ENCODE peak calls at places on chromosomes 5 and 9, in four cellular contexts. One of them, this sample, is unnamed.

GRCh38 chr5:115859378-115859777 is 17.6 kb downstream of the AP3S1 start:
- DNase-seq in esophagus squamous epithelium: no peak
- DNase-seq in SK-N-SH: no peak
- DNase-seq in mammary epithelial cell: no peak
- DNase-seq in this sample: no peak

GRCh38 chr9:29866556-29866955 is 2293.3 kb upstream of the C9orf72 start:
- DNase-seq in esophagus squamous epithelium: no peak
- DNase-seq in SK-N-SH: no peak
- DNase-seq in mammary epithelial cell: no peak
- DNase-seq in this sample: no peak

GRCh38 chr5:170159101-170159698 is 53.5 kb downstream of the FOXI1 start:
- DNase-seq in esophagus squamous epithelium: no peak
- DNase-seq in SK-N-SH: no peak
- DNase-seq in mammary epithelial cell: peak; percentile 46
- DNase-seq in this sample: no peak

GRCh38 chr5:158599132-158599531 is 500.6 kb downstream of the EBF1 start:
- DNase-seq in esophagus squamous epithelium: no peak
- DNase-seq in SK-N-SH: no peak
- DNase-seq in mammary epithelial cell: no peak
- DNase-seq in this sample: no peak

GRCh38 chr5:5062903-5063302 is 77.2 kb upstream of the ADAMTS16 start:
- DNase-seq in esophagus squamous epithelium: no peak
- DNase-seq in SK-N-SH: no peak
- DNase-seq in mammary epithelial cell: no peak
- DNase-seq in this sample: no peak

GRCh38 chr5:125891326-125891725 is 531.9 kb upstream of the GRAMD2B start:
- DNase-seq in esophagus squamous epithelium: no peak
- DNase-seq in SK-N-SH: no peak
- DNase-seq in mammary epithelial cell: peak; percentile 57
- DNase-seq in this sample: no peak

GRCh38 chr5:91384671-91385430 is 1.7 kb upstream of the ARRDC3 start:
- DNase-seq in esophagus squamous epithelium: no peak
- DNase-seq in SK-N-SH: peak; percentile 73
- DNase-seq in mammary epithelial cell: peak; percentile 81
- DNase-seq in this sample: no peak

GRCh38 chr5:105688227-105688807 is 1982.4 kb downstream of the EFNA5 start:
- DNase-seq in esophagus squamous epithelium: no peak
- DNase-seq in SK-N-SH: peak; percentile 0
- DNase-seq in mammary epithelial cell: no peak
- DNase-seq in this sample: no peak

GRCh38 chr5:96431376-96432244 is 1.4 kb downstream of the PCSK1 start:
- DNase-seq in esophagus squamous epithelium: no peak
- DNase-seq in SK-N-SH: no peak
- DNase-seq in mammary epithelial cell: peak; percentile 32
- DNase-seq in this sample: no peak

GRCh38 chr9:123775885-123776284 is 154.0 kb downstream of the DENND1A start:
- DNase-seq in esophagus squamous epithelium: no peak
- DNase-seq in SK-N-SH: no peak
- DNase-seq in mammary epithelial cell: no peak
- DNase-seq in this sample: no peak

GRCh38 chr5:170388818-170389217 is 349 bp downstream of the KCNMB1 start:
- DNase-seq in esophagus squamous epithelium: no peak
- DNase-seq in SK-N-SH: no peak
- DNase-seq in mammary epithelial cell: no peak
- DNase-seq in this sample: peak; percentile 71

GRCh38 chr5:125476888-125477585 is 730.6 kb upstream of the ZNF608 start:
- DNase-seq in esophagus squamous epithelium: no peak
- DNase-seq in SK-N-SH: no peak
- DNase-seq in mammary epithelial cell: no peak
- DNase-seq in this sample: no peak

GRCh38 chr5:72508241-72509170 is 1.3 kb upstream of the ZNF366 start:
- DNase-seq in esophagus squamous epithelium: no peak
- DNase-seq in SK-N-SH: no peak
- DNase-seq in mammary epithelial cell: no peak
- DNase-seq in this sample: no peak

GRCh38 chr9:16868706-16869105 is 1.8 kb downstream of the BNC2 start:
- DNase-seq in esophagus squamous epithelium: no peak
- DNase-seq in SK-N-SH: no peak
- DNase-seq in mammary epithelial cell: no peak
- DNase-seq in this sample: no peak

GRCh38 chr5:10057356-10057755 is 192.3 kb downstream of the ATPSCKMT start:
- DNase-seq in esophagus squamous epithelium: no peak
- DNase-seq in SK-N-SH: no peak
- DNase-seq in mammary epithelial cell: no peak
- DNase-seq in this sample: no peak

GRCh38 chr5:9494321-9494720 is 51.6 kb downstream of the SEMA5A start:
- DNase-seq in esophagus squamous epithelium: no peak
- DNase-seq in SK-N-SH: peak; percentile 20
- DNase-seq in mammary epithelial cell: no peak
- DNase-seq in this sample: no peak

GRCh38 chr5:114191441-114191840 is 170.4 kb upstream of the KCNN2 start:
- DNase-seq in esophagus squamous epithelium: no peak
- DNase-seq in SK-N-SH: no peak
- DNase-seq in mammary epithelial cell: no peak
- DNase-seq in this sample: no peak

GRCh38 chr5:113380299-113381014 is 54.3 kb downstream of the TSSK1B start:
- DNase-seq in esophagus squamous epithelium: no peak
- DNase-seq in SK-N-SH: no peak
- DNase-seq in mammary epithelial cell: no peak
- DNase-seq in this sample: no peak

GRCh38 chr9:136533775-136534157 is 12.1 kb downstream of the NOTCH1 start:
- DNase-seq in esophagus squamous epithelium: no peak
- DNase-seq in SK-N-SH: no peak
- DNase-seq in mammary epithelial cell: peak; percentile 57
- DNase-seq in this sample: peak; percentile 53

GRCh38 chr9:4590430-4591122 is 71.5 kb upstream of the PLPP6 start:
- DNase-seq in esophagus squamous epithelium: no peak
- DNase-seq in SK-N-SH: no peak
- DNase-seq in mammary epithelial cell: no peak
- DNase-seq in this sample: no peak

GRCh38 chr5:176629853-176630680 is at the start of the genes EIF4E1B and SNCB:
- DNase-seq in esophagus squamous epithelium: no peak
- DNase-seq in SK-N-SH: peak; percentile 91
- DNase-seq in mammary epithelial cell: peak; percentile 51
- DNase-seq in this sample: no peak
- H3K27ac ChIP-seq in esophagus squamous epithelium: no peak within 1 kb of the TSS
- H3K27ac ChIP-seq in SK-N-SH: no peak within 1 kb of the TSS
- H3K27ac ChIP-seq in mammary epithelial cell: no peak within 1 kb of the TSS
- H3K27ac ChIP-seq in this sample: no peak within 1 kb of the TSS

GRCh38 chr9:71628247-71628646 is 140.1 kb downstream of the CEMIP2 start:
- DNase-seq in esophagus squamous epithelium: no peak
- DNase-seq in SK-N-SH: no peak
- DNase-seq in mammary epithelial cell: no peak
- DNase-seq in this sample: no peak
- TF ChIP-seq CTCF in esophagus squamous epithelium: no peak
- TF ChIP-seq CTCF in SK-N-SH: peak; percentile 42
- TF ChIP-seq CTCF in mammary epithelial cell: peak; percentile 18
- TF ChIP-seq CTCF in this sample: no peak

GRCh38 chr9:121274851-121275250 is 6.9 kb downstream of the GSN start:
- DNase-seq in esophagus squamous epithelium: no peak
- DNase-seq in SK-N-SH: no peak
- DNase-seq in mammary epithelial cell: no peak
- DNase-seq in this sample: no peak
- H3K27ac ChIP-seq in esophagus squamous epithelium: peak overlapping the region; percentile 94
- H3K27ac ChIP-seq in SK-N-SH: peak overlapping the region; percentile 95
- H3K27ac ChIP-seq in mammary epithelial cell: no peak overlapping the region
- H3K27ac ChIP-seq in this sample: peak overlapping the region; percentile 98

DNA sequence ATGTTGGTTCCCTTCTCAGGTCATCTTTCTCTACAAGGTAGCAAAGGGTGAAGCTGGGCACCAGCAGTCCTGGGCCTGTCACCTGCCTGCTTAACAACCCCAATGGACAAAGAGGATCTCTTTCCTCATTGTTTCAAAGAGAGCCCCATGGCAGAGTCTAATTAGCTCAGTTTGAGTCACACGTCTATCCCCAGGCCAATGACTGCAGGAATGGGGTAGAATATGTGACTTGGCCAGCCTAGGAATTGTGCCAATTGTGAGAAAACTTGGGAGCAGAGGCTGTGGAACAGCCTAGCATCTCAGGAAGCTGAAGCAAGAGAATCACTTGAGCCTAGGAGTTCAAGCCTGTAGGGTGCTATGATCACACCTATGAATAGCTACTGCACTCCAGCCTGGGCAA is 3.6 kb upstream of the RAPGEF1 start:
- DNase-seq in esophagus squamous epithelium: no peak
- DNase-seq in SK-N-SH: no peak
- DNase-seq in mammary epithelial cell: no peak
- DNase-seq in this sample: no peak
- TF ChIP-seq CTCF in esophagus squamous epithelium: no peak
- TF ChIP-seq CTCF in SK-N-SH: no peak
- TF ChIP-seq CTCF in mammary epithelial cell: no peak
- TF ChIP-seq CTCF in this sample: no peak

GRCh38 chr9:129037767-129038098 is 1.3 kb downstream of the MIGA2 start:
- DNase-seq in esophagus squamous epithelium: no peak
- DNase-seq in SK-N-SH: no peak
- DNase-seq in mammary epithelial cell: no peak
- DNase-seq in this sample: no peak

GRCh38 chr9:129040113-129040643 is 3.8 kb downstream of the MIGA2 start:
- DNase-seq in esophagus squamous epithelium: no peak
- DNase-seq in SK-N-SH: peak; percentile 7
- DNase-seq in mammary epithelial cell: no peak
- DNase-seq in this sample: no peak

GRCh38 chr9:129036923-129037766 is 719 bp downstream of the MIGA2 start:
- DNase-seq in esophagus squamous epithelium: no peak
- DNase-seq in SK-N-SH: no peak
- DNase-seq in mammary epithelial cell: no peak
- DNase-seq in this sample: peak; percentile 71

GRCh38 chr9:129036241-129036922 is at the start of gene MIGA2:
- DNase-seq in esophagus squamous epithelium: peak; percentile 97
- DNase-seq in SK-N-SH: peak; percentile 98
- DNase-seq in mammary epithelial cell: peak; percentile 99
- DNase-seq in this sample: peak; percentile 97

GRCh38 chr9:129038109-129038852 is 1.9 kb downstream of the MIGA2 start:
- DNase-seq in esophagus squamous epithelium: no peak
- DNase-seq in SK-N-SH: no peak
- DNase-seq in mammary epithelial cell: no peak
- DNase-seq in this sample: no peak
- H3K27ac ChIP-seq in esophagus squamous epithelium: peak overlapping the region; percentile 96
- H3K27ac ChIP-seq in SK-N-SH: no peak overlapping the region
- H3K27ac ChIP-seq in mammary epithelial cell: no peak overlapping the region
- H3K27ac ChIP-seq in this sample: no peak overlapping the region

DNA sequence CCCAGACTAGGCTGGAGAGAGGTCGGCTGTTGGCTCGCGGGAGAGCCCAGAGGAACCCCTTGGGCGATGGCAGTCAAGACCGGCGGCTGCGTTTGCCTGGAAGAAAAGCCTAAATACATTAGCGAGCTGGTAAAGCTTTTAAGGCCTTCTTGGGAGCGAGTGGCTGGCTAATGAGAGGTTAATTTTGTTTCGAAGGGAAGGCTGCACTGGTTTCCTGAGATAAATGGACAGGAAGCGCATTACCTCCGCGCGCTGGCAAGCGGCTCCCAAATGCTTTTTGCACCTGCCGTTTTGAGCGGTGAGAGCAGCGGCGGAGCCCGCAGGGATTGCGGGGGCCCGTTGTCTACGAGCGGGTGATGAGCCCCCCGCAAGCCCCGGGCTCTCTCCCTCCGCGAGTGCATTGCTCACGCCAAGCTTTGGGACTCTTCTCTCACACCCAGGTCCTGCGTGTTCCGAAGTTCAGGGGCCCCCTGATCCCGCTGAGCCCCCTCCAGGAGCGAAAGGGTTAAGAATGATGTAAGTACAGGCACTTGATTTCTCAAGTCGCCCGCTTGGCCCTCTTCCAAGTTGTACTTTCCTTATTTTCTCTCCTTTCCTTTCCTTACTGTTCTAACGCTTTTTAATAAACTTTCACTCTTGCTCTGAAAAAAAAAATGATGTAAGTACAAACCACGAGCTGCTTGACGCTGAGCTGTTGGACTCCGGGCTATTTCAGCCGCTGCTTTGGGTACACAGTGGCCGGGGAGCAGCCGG is 3.1 kb upstream of the RGMB start:
- DNase-seq in esophagus squamous epithelium: no peak
- DNase-seq in SK-N-SH: peak; percentile 48
- DNase-seq in mammary epithelial cell: peak; percentile 28
- DNase-seq in this sample: no peak
- TF ChIP-seq CTCF in esophagus squamous epithelium: no peak
- TF ChIP-seq CTCF in SK-N-SH: no peak
- TF ChIP-seq CTCF in mammary epithelial cell: no peak
- TF ChIP-seq CTCF in this sample: no peak

GRCh38 chr9:126343271-126343700 is 16.7 kb downstream of the MVB12B start:
- DNase-seq in esophagus squamous epithelium: no peak
- DNase-seq in SK-N-SH: no peak
- DNase-seq in mammary epithelial cell: no peak
- DNase-seq in this sample: no peak

GRCh38 chr9:126346031-126346430 is 19.4 kb downstream of the MVB12B start:
- DNase-seq in esophagus squamous epithelium: no peak
- DNase-seq in SK-N-SH: no peak
- DNase-seq in mammary epithelial cell: no peak
- DNase-seq in this sample: no peak

GRCh38 chr9:126348911-126349550 is 22.4 kb downstream of the MVB12B start:
- DNase-seq in esophagus squamous epithelium: no peak
- DNase-seq in SK-N-SH: no peak
- DNase-seq in mammary epithelial cell: no peak
- DNase-seq in this sample: no peak

GRCh38 chr9:126347911-126348760 is 21.5 kb downstream of the MVB12B start:
- DNase-seq in esophagus squamous epithelium: no peak
- DNase-seq in SK-N-SH: no peak
- DNase-seq in mammary epithelial cell: no peak
- DNase-seq in this sample: no peak

DNA sequence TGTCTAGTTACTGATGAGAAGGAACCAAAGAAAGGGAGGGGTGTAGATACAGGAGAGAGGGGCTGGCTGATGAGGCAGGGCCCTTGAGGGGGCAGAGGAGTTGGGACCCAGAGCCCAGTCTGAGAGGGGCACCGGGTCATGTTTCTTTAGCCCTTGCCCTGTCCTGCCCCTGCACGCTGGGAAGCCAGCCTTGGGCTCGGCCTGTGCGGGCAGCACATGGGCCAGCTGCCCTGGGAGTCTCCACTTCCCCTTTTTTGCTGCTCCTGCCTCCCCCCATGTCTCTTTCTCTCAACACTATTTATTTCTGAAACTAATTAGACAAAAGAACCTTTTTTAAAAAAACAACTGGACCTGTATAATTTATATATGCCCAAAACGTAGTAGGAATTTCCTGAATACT is 20.5 kb downstream of the MVB12B start:
- DNase-seq in esophagus squamous epithelium: no peak
- DNase-seq in SK-N-SH: no peak
- DNase-seq in mammary epithelial cell: no peak
- DNase-seq in this sample: no peak
- H3K27ac ChIP-seq in esophagus squamous epithelium: peak overlapping the region; percentile 84
- H3K27ac ChIP-seq in SK-N-SH: no peak overlapping the region
- H3K27ac ChIP-seq in mammary epithelial cell: no peak overlapping the region
- H3K27ac ChIP-seq in this sample: no peak overlapping the region

This sample was measured in ascending aorta.